ENCODE peak calls at places on chromosomes 6 and 20, in seven cellular contexts. One of them, this sample, is unnamed. For H3K4me1, the result is how much of the 10 kb centered on the place peaks cover.

GRCh38 chr6:22146581-22147468 is 150.0 kb downstream of the PRL start:
- DNase-seq in tibial artery: no peak
- DNase-seq in A673: no peak
- DNase-seq in upper lobe of right lung: no peak
- DNase-seq in IMR-90: no peak
- DNase-seq in PC-9: no peak
- DNase-seq in cardiac muscle cell: no peak
- DNase-seq in this sample: no peak

GRCh38 chr20:40663304-40663703 is 25.7 kb downstream of the MAFB start:
- DNase-seq in tibial artery: no peak
- DNase-seq in upper lobe of right lung: no peak
- DNase-seq in IMR-90: no peak
- DNase-seq in PC-9: no peak
- DNase-seq in cardiac muscle cell: no peak
- DNase-seq in A673: no peak
- DNase-seq in this sample: no peak

GRCh38 chr6:158938811-158939254 is 61.2 kb downstream of the RSPH3 start:
- DNase-seq in tibial artery: no peak
- DNase-seq in PC-9: no peak
- DNase-seq in upper lobe of right lung: no peak
- DNase-seq in A673: peak
- DNase-seq in cardiac muscle cell: no peak
- DNase-seq in IMR-90: no peak
- DNase-seq in this sample: peak

GRCh38 chr6:35919085-35919826 is 1.6 kb downstream of the SRPK1 start:
- DNase-seq in PC-9: no peak
- DNase-seq in cardiac muscle cell: no peak
- DNase-seq in upper lobe of right lung: no peak
- DNase-seq in IMR-90: peak
- DNase-seq in A673: no peak
- DNase-seq in tibial artery: no peak
- DNase-seq in this sample: no peak

GRCh38 chr6:170094686-170095272 is 196.1 kb downstream of the DLL1 start:
- DNase-seq in A673: no peak
- DNase-seq in tibial artery: no peak
- DNase-seq in cardiac muscle cell: no peak
- DNase-seq in upper lobe of right lung: peak
- DNase-seq in PC-9: no peak
- DNase-seq in IMR-90: no peak
- DNase-seq in this sample: no peak

GRCh38 chr6:56902551-56903464 is 52.1 kb upstream of the BEND6 start:
- DNase-seq in A673: peak
- DNase-seq in cardiac muscle cell: peak
- DNase-seq in IMR-90: peak
- DNase-seq in upper lobe of right lung: no peak
- DNase-seq in tibial artery: no peak
- DNase-seq in PC-9: no peak
- DNase-seq in this sample: no peak

GRCh38 chr20:22921595-22922421 is 113.3 kb upstream of the SSTR4 start:
- DNase-seq in tibial artery: no peak
- DNase-seq in upper lobe of right lung: no peak
- DNase-seq in IMR-90: peak
- DNase-seq in PC-9: peak
- DNase-seq in cardiac muscle cell: no peak
- DNase-seq in A673: peak
- DNase-seq in this sample: peak

GRCh38 chr6:46377209-46377608 is 114.0 kb downstream of the RCAN2 start:
- DNase-seq in upper lobe of right lung: no peak
- DNase-seq in cardiac muscle cell: no peak
- DNase-seq in IMR-90: no peak
- DNase-seq in PC-9: no peak
- DNase-seq in tibial artery: no peak
- DNase-seq in A673: no peak
- DNase-seq in this sample: no peak

GRCh38 chr6:126302191-126302590 is 37.7 kb upstream of the CENPW start:
- DNase-seq in IMR-90: no peak
- DNase-seq in cardiac muscle cell: no peak
- DNase-seq in PC-9: no peak
- DNase-seq in tibial artery: no peak
- DNase-seq in A673: no peak
- DNase-seq in upper lobe of right lung: no peak
- DNase-seq in this sample: peak

GRCh38 chr6:15553031-15553430 is 109.8 kb downstream of the DTNBP1 start:
- DNase-seq in tibial artery: no peak
- DNase-seq in PC-9: no peak
- DNase-seq in upper lobe of right lung: no peak
- DNase-seq in A673: no peak
- DNase-seq in cardiac muscle cell: no peak
- DNase-seq in IMR-90: no peak
- DNase-seq in this sample: no peak

GRCh38 chr20:58146761-58147160 is 81.7 kb downstream of the ANKRD60 start:
- DNase-seq in cardiac muscle cell: no peak
- DNase-seq in PC-9: no peak
- DNase-seq in IMR-90: no peak
- DNase-seq in A673: no peak
- DNase-seq in upper lobe of right lung: peak
- DNase-seq in tibial artery: no peak
- DNase-seq in this sample: no peak

GRCh38 chr6:168052291-168052891 is 26.6 kb downstream of the FRMD1 start:
- DNase-seq in IMR-90: no peak
- DNase-seq in upper lobe of right lung: no peak
- DNase-seq in cardiac muscle cell: no peak
- DNase-seq in tibial artery: no peak
- DNase-seq in PC-9: peak
- DNase-seq in A673: no peak
- DNase-seq in this sample: no peak

GRCh38 chr6:90468080-90468479 is 118.8 kb downstream of the MAP3K7 start:
- DNase-seq in cardiac muscle cell: no peak
- DNase-seq in PC-9: no peak
- DNase-seq in upper lobe of right lung: no peak
- DNase-seq in tibial artery: peak
- DNase-seq in A673: no peak
- DNase-seq in IMR-90: peak
- DNase-seq in this sample: peak

GRCh38 chr6:19715166-19715558 is 122.0 kb upstream of the ID4 start:
- DNase-seq in IMR-90: no peak
- DNase-seq in PC-9: no peak
- DNase-seq in A673: no peak
- DNase-seq in tibial artery: no peak
- DNase-seq in upper lobe of right lung: no peak
- DNase-seq in cardiac muscle cell: no peak
- DNase-seq in this sample: no peak

GRCh38 chr20:10110151-10110550 is 75.4 kb downstream of the ANKEF1 start:
- DNase-seq in IMR-90: peak
- DNase-seq in upper lobe of right lung: no peak
- DNase-seq in tibial artery: no peak
- DNase-seq in cardiac muscle cell: no peak
- DNase-seq in A673: no peak
- DNase-seq in PC-9: no peak
- DNase-seq in this sample: peak

GRCh38 chr6:4460595-4461475 is 315.4 kb upstream of the CDYL start:
- DNase-seq in upper lobe of right lung: no peak
- DNase-seq in IMR-90: peak
- DNase-seq in PC-9: no peak
- DNase-seq in A673: no peak
- DNase-seq in cardiac muscle cell: no peak
- DNase-seq in tibial artery: peak
- DNase-seq in this sample: peak

GRCh38 chr6:46129301-46129633 is 522 bp upstream of the ENPP4 start:
- DNase-seq in IMR-90: no peak
- DNase-seq in cardiac muscle cell: no peak
- DNase-seq in tibial artery: no peak
- DNase-seq in PC-9: no peak
- DNase-seq in upper lobe of right lung: no peak
- DNase-seq in A673: no peak
- DNase-seq in this sample: no peak

GRCh38 chr20:37298190-37298939 is 8.9 kb downstream of the MANBAL start:
- DNase-seq in upper lobe of right lung: no peak
- DNase-seq in tibial artery: peak
- DNase-seq in IMR-90: peak
- DNase-seq in cardiac muscle cell: no peak
- DNase-seq in PC-9: no peak
- DNase-seq in A673: no peak
- DNase-seq in this sample: peak

GRCh38 chr20:38418509-38419204 is 16.5 kb downstream of the SNHG17 start:
- DNase-seq in PC-9: no peak
- DNase-seq in cardiac muscle cell: no peak
- DNase-seq in A673: no peak
- DNase-seq in upper lobe of right lung: no peak
- DNase-seq in tibial artery: no peak
- DNase-seq in IMR-90: peak
- DNase-seq in this sample: no peak

GRCh38 chr6:96186516-96187195 is 170.9 kb downstream of the FUT9 start:
- DNase-seq in tibial artery: no peak
- DNase-seq in cardiac muscle cell: no peak
- DNase-seq in IMR-90: no peak
- DNase-seq in A673: no peak
- DNase-seq in PC-9: peak
- DNase-seq in upper lobe of right lung: no peak
- DNase-seq in this sample: no peak

GRCh38 chr20:42567409-42567808 is 622.3 kb downstream of the PTPRT start:
- DNase-seq in IMR-90: no peak
- DNase-seq in cardiac muscle cell: no peak
- DNase-seq in PC-9: no peak
- DNase-seq in A673: no peak
- DNase-seq in upper lobe of right lung: no peak
- DNase-seq in tibial artery: no peak
- DNase-seq in this sample: peak

GRCh38 chr6:139230421-139230840 is 61.4 kb downstream of the TXLNB start:
- DNase-seq in A673: peak
- DNase-seq in PC-9: peak
- DNase-seq in cardiac muscle cell: peak
- DNase-seq in upper lobe of right lung: no peak
- DNase-seq in tibial artery: no peak
- DNase-seq in IMR-90: peak
- DNase-seq in this sample: no peak

GRCh38 chr20:35735828-35736470 is 6.1 kb downstream of the RBM39 start:
- DNase-seq in tibial artery: no peak
- DNase-seq in A673: no peak
- DNase-seq in cardiac muscle cell: no peak
- DNase-seq in IMR-90: no peak
- DNase-seq in upper lobe of right lung: no peak
- DNase-seq in PC-9: no peak
- DNase-seq in this sample: no peak
- H3K4me1 ChIP-seq in tibial artery: half or more
- H3K4me1 ChIP-seq in A673: under half
- H3K4me1 ChIP-seq in cardiac muscle cell: under half
- H3K4me1 ChIP-seq in IMR-90: under half
- H3K4me1 ChIP-seq in upper lobe of right lung: half or more
- H3K4me1 ChIP-seq in PC-9: under half
- H3K4me1 ChIP-seq in this sample: under half

DNA sequence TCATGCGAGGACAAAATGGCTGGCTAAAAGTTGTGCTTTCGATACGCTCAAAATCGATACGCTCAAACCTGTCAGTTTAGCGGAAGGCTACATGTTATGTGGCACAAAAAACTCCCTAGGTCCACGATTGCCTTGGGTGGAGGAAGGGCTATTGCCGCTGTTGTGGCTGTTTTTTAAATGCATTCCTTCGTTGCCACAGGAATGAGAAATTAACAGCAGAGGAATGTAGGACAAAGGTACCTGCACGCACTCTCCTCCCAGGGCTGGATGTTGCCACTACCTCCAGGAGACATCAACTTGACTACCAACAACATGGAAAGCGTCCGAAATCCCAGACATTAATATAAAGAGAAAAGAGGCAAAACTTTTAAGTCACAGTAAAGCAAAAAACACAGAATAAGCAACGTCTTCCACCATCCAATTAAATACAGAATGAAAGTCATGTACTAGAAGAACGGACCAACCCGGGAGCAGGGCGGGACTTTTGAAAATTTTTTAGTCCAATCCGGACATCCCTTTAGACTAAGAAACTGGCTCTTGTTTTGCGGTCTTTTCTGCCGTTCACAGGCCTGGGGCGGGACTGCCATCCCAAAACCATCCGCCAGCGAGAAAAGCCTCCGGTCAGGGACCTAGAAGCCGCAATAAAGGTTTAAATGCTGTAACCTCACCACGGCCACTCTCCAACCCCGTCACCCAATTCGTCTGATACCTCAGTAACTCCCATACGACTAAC is 32.1 kb upstream of the HFE start:
- DNase-seq in upper lobe of right lung: peak
- DNase-seq in PC-9: peak
- DNase-seq in tibial artery: peak
- DNase-seq in A673: peak
- DNase-seq in IMR-90: peak
- DNase-seq in cardiac muscle cell: peak
- DNase-seq in this sample: peak
- TF ChIP-seq CTCF in upper lobe of right lung: no peak
- TF ChIP-seq CTCF in PC-9: peak
- TF ChIP-seq CTCF in tibial artery: peak
- TF ChIP-seq CTCF in A673: no peak
- TF ChIP-seq CTCF in IMR-90: peak
- TF ChIP-seq CTCF in cardiac muscle cell: no peak
- TF ChIP-seq CTCF in this sample: peak

DNA sequence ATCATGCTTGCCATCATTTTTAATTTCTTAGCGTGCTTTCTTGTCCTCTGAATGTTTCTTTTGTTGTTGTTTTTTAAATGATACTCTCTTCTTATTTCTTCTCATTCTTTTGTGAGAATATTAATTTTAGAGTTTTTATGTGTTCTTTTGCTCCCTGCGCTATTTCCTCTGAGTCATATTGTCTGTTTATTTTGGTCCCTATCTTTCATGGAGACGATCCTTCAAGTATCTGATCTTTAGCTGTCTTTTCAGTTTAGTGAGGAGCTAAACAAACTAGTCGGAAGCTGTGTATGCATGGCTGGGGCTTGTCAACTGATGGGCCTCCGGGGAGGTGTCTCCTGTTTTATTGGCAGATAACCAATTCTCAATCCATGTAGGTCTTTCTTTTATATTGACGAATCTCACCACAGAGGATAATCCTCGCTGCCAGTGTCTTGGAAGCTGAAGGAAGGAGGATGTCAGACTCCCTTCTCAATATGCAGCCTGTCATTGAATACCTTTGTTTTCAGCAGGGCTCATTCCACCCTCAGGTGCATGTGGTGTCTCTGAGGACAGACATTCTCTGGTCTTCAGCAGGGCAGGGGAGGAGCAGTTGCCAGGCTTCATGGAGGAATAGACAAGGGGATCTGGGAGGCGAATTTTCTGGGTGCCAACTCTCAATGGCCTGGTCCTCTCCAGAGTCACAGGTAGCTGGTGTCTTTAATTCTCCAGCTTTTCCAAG is 64.8 kb downstream of the RNF182 start:
- DNase-seq in PC-9: no peak
- DNase-seq in upper lobe of right lung: no peak
- DNase-seq in tibial artery: no peak
- DNase-seq in A673: peak
- DNase-seq in cardiac muscle cell: no peak
- DNase-seq in IMR-90: peak
- DNase-seq in this sample: no peak
- H3K27ac ChIP-seq in PC-9: no peak
- H3K27ac ChIP-seq in upper lobe of right lung: no peak
- H3K27ac ChIP-seq in tibial artery: no peak
- H3K27ac ChIP-seq in A673: no peak
- H3K27ac ChIP-seq in cardiac muscle cell: no peak
- H3K27ac ChIP-seq in IMR-90: no peak
- H3K27ac ChIP-seq in this sample: no peak

DNA sequence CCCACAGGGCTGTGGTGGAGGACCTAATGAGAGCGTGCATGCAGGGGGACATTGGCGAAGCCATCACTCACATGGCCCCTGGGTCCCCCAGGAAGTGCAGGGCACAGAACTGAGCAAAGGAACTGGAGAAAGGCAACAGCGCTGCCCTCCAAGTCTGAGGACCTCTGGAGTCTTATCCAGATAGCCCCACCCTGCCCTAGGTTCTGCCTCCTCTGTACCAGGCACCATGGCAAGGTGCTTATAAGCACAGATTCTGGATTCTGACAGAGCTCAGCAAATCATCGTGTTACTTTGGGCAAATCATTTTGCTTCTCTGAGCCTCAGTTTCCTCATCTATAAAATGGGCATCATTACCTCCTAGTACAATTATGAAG is 44.5 kb downstream of the SLC13A3 start:
- DNase-seq in tibial artery: no peak
- DNase-seq in IMR-90: no peak
- DNase-seq in cardiac muscle cell: no peak
- DNase-seq in A673: no peak
- DNase-seq in upper lobe of right lung: no peak
- DNase-seq in PC-9: no peak
- DNase-seq in this sample: no peak
- H3K4me1 ChIP-seq in tibial artery: under half
- H3K4me1 ChIP-seq in IMR-90: under half
- H3K4me1 ChIP-seq in cardiac muscle cell: under half
- H3K4me1 ChIP-seq in A673: under half
- H3K4me1 ChIP-seq in upper lobe of right lung: under half
- H3K4me1 ChIP-seq in PC-9: under half
- H3K4me1 ChIP-seq in this sample: under half